ENCODE peak calls at places on chromosomes 5 and 9, in seven cellular contexts. U, F, A, E, T, O and R are unnamed samples.

GRCh38 chr9:131420913-131421312 is 27.0 kb downstream of the PRRC2B start:
- DNase-seq in U (peak; percentile 70), F (no peak), A (no peak), E (peak; percentile 66), T (peak; percentile 77), O (no peak), R (peak; percentile 35)

GRCh38 chr9:93653762-93654161 is 77.4 kb downstream of the PHF2 start:
- DNase-seq in U (peak; percentile 31), F (no peak), A (no peak), E (no peak), T (no peak), O (no peak), R (peak; percentile 3)

GRCh38 chr9:93968451-93969327 is 13.5 kb upstream of the BARX1 start:
- DNase-seq in U (no peak), F (no peak), A (no peak), E (no peak), T (peak; percentile 63), O (no peak), R (no peak)

GRCh38 chr9:134326754-134327526 is 685 bp downstream of the RXRA start:
- DNase-seq in U (peak; percentile 58), F (no peak), A (no peak), E (peak; percentile 45), T (peak; percentile 46), O (no peak), R (peak; percentile 52)

GRCh38 chr5:147567917-147568598 is 58.2 kb upstream of the DPYSL3 start:
- DNase-seq in U (no peak), F (no peak), A (no peak), E (peak; percentile 64), T (peak; percentile 78), O (no peak), R (no peak)

GRCh38 chr5:10527281-10527950 is 36.5 kb upstream of the ANKRD33B start:
- DNase-seq in U (no peak), F (no peak), A (no peak), E (peak; percentile 62), T (peak; percentile 81), O (no peak), R (no peak)

GRCh38 chr9:133237271-133237731 is 28.3 kb upstream of the OBP2B start:
- DNase-seq in U (no peak), F (no peak), A (no peak), E (peak; percentile 59), T (peak; percentile 25), O (no peak), R (no peak)

GRCh38 chr5:88172847-88173758 is 95.5 kb downstream of the TMEM161B start:
- DNase-seq in U (no peak), F (no peak), A (no peak), E (no peak), T (peak; percentile 2), O (no peak), R (no peak)

GRCh38 chr5:161373345-161373707 is 173.2 kb downstream of the GABRB2 start:
- DNase-seq in U (no peak), F (no peak), A (no peak), E (no peak), T (no peak), O (no peak), R (no peak)

GRCh38 chr5:14185336-14186131 is 42.4 kb downstream of the TRIO start:
- DNase-seq in U (no peak), F (no peak), A (no peak), E (peak; percentile 70), T (peak; percentile 78), O (no peak), R (peak; percentile 29)

GRCh38 chr5:83900307-83900706 is 179.7 kb upstream of the HAPLN1 start:
- DNase-seq in U (no peak), F (no peak), A (no peak), E (peak; percentile 33), T (peak; percentile 51), O (no peak), R (no peak)

GRCh38 chr5:10192309-10192708 is 57.4 kb downstream of the ATPSCKMT start:
- DNase-seq in U (no peak), F (no peak), A (peak; percentile 38), E (peak; percentile 7), T (peak; percentile 12), O (no peak), R (no peak)

GRCh38 chr5:143314664-143315063 is 88.8 kb downstream of the NR3C1 start:
- DNase-seq in U (no peak), F (no peak), A (peak; percentile 16), E (peak; percentile 61), T (peak; percentile 72), O (no peak), R (no peak)

GRCh38 chr9:137722481-137722880 is 103.7 kb downstream of the EHMT1 start:
- DNase-seq in U (no peak), F (no peak), A (no peak), E (no peak), T (no peak), O (no peak), R (no peak)

DNA sequence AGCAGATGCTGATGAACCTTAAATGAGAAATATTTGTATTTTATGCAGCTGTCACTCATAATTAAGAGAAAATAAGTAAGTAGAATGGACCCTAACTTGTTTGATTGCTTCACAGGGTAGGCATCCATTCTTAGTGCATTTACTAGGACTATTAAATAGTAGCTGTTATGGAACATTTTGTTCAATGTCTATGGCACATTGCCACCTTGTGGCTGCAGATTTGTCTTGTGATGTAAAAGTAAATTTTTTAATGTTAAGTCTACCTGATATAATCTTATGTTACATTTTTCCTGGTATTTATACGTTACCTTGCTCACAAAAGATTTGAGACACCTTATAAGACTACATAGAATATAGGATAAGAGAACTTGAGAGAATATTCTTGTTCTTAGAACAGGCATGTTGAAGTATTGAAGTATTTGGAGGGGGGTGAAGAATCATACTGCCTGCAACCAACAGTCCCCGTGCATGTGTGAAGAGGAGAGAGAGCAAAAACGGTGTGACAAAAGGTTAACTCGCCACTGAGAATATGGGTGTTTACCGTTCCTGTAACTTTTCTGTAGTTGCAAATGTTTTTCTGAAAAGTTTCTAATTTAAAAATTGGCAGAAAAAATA is 161.1 kb downstream of the MAST4 start:
- DNase-seq in U (no peak), F (peak; percentile 81), A (peak; percentile 7), E (peak; percentile 87), T (peak; percentile 83), O (peak; percentile 35), R (peak; percentile 22)
- TF ChIP-seq CTCF in U (peak; percentile 51), F (peak; percentile 68), A (peak; percentile 25), E (peak; percentile 45), T (peak; percentile 47), O (no peak), R (peak; percentile 57)

DNA sequence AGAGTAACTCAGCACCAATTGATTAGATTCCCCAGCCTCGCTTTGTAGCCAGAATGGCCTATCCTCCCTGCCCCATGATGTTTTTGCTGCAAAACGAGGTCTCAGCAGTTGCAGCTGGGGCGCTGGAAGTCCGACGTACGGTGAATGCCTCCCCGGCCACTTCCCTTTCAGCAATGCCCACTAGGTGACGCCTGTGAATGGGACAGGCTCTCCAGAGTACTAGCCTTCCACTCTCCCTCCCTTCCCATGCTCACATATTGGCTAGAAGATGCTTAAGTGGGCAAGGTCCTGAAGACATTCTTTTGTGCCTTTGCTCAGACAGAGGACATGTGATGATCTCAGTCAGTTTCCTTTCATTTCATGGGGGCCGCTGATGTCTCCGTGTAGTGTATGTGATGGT is 50.8 kb downstream of the DMRT2 start:
- DNase-seq in U (peak; percentile 70), F (peak; percentile 7), A (no peak), E (peak; percentile 59), T (peak; percentile 50), O (no peak), R (peak; percentile 76)
- TF ChIP-seq CTCF in U (peak; percentile 77), F (peak; percentile 78), A (peak; percentile 75), E (peak; percentile 73), T (peak; percentile 68), O (no peak), R (peak; percentile 37)

GRCh38 chr9:12884736-12885395 is 110.0 kb downstream of the LURAP1L start:
- DNase-seq in U (no peak), F (no peak), A (peak; percentile 63), E (peak; percentile 90), T (peak; percentile 92), O (no peak), R (no peak)
- TF ChIP-seq CTCF in U (peak; percentile 69), F (peak; percentile 71), A (peak; percentile 53), E (peak; percentile 58), T (peak; percentile 68), O (no peak), R (no peak)

GRCh38 chr9:7105095-7105494 is 347.3 kb downstream of the KDM4C start:
- DNase-seq in U (no peak), F (no peak), A (no peak), E (peak; percentile 14), T (no peak), O (no peak), R (no peak)

GRCh38 chr9:7097785-7098420 is 340.1 kb downstream of the KDM4C start:
- DNase-seq in U (no peak), F (no peak), A (peak; percentile 14), E (peak; percentile 10), T (peak; percentile 15), O (no peak), R (no peak)

GRCh38 chr9:7104625-7105024 is 346.9 kb downstream of the KDM4C start:
- DNase-seq in U (no peak), F (no peak), A (no peak), E (no peak), T (no peak), O (no peak), R (peak; percentile 37)

GRCh38 chr9:7108956-7109355 is 351.2 kb downstream of the KDM4C start:
- DNase-seq in U (no peak), F (no peak), A (no peak), E (no peak), T (no peak), O (no peak), R (no peak)

DNA sequence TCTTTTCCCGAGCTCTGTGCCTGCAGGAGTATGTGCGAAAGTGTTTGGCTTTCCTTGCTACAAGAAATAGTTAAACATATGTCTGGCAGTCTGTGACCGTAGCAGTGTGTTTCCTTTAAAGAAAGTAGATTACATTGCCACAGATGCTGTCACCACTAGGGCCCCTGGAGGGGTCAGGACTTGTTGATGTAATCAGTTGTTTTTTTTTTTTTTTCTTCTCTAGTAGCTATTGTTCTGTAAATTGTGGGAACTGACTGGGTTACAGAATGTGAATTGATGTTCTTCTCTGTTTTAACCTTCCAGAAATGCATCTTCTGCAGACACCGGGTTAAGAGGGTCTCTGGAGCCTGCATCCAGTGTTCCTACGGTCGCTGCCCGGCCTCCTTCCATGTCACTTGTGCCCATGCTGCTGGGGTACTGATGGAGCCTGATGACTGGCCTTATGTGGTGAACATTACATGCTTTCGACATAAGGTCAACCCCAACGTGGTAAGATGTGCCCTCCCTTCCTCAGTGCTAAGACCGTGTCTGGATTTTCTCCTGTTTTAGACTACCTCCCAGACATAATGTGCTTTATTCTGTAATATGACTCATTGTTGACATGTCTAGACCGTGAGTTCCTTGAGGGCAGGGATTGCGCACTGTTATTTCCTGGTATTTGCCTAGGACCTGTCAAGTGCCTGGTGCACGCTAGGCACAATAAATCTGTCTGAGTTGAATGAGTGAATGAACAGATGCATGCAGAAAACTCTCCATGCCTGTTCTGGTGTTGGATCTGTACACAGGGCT is 345.8 kb downstream of the KDM4C start:
- DNase-seq in U (no peak), F (no peak), A (no peak), E (peak; percentile 52), T (peak; percentile 70), O (no peak), R (peak; percentile 23)
- TF ChIP-seq CTCF in U (no peak), F (no peak), A (no peak), E (no peak), T (no peak), O (no peak), R (no peak)

GRCh38 chr5:31531888-31532710 is at the start of the genes C5orf22 and DROSHA:
- DNase-seq in U (peak; percentile 97), F (peak; percentile 94), A (peak; percentile 82), E (peak; percentile 97), T (peak; percentile 98), O (peak; percentile 93), R (peak; percentile 96)
- TF ChIP-seq CTCF in U (no peak), F (peak; percentile 13), A (no peak), E (no peak), T (no peak), O (no peak), R (no peak)